ENCODE peak calls at places on chromosome 11, in four cellular contexts. L is K562, Z is transverse colon, G is heart left ventricle. S is an unnamed sample.

GRCh38 chr11:1883342-1884122 is 8.2 kb downstream of the PRR33 start:
- DNase-seq in L (no peak), Z (no peak), G (no peak), S (no peak)

GRCh38 chr11:62138630-62139425 is 15.0 kb downstream of the INCENP start:
- DNase-seq in G (no peak), Z (no peak), L (no peak), S (no peak)

GRCh38 chr11:961921-962320 is 36.3 kb downstream of the AP2A2 start:
- DNase-seq in G (no peak), Z (no peak), L (no peak), S (no peak)

GRCh38 chr11:44737222-44737621 is 10.5 kb downstream of the TSPAN18 start:
- DNase-seq in Z (no peak), G (no peak), L (no peak), S (no peak)

GRCh38 chr11:34395916-34396555 is 38.2 kb upstream of the ABTB2 start:
- DNase-seq in Z (no peak), L (no peak), G (no peak), S (peak)

GRCh38 chr11:1838426-1839131 is at the start of gene TNNI2:
- DNase-seq in L (no peak), G (no peak), Z (no peak), S (no peak)

GRCh38 chr11:41431784-41432183 is 27.7 kb downstream of the LRRC4C start:
- DNase-seq in Z (no peak), G (no peak), L (peak), S (no peak)

GRCh38 chr11:17636721-17637120 is 82.7 kb upstream of the MYOD1 start:
- DNase-seq in L (no peak), G (no peak), Z (no peak), S (no peak)

GRCh38 chr11:16780146-16780545 is 41.7 kb downstream of the C11orf58 start:
- DNase-seq in G (no peak), L (no peak), Z (no peak), S (no peak)

GRCh38 chr11:27496461-27496860 is 10.1 kb downstream of the LIN7C start:
- DNase-seq in Z (no peak), L (no peak), G (no peak), S (no peak)

GRCh38 chr11:14310696-14311095 is 48.3 kb downstream of the RRAS2 start:
- DNase-seq in L (no peak), Z (no peak), G (no peak), S (no peak)

GRCh38 chr11:1206391-1207271 is 16.2 kb upstream of the MUC5B start:
- DNase-seq in L (peak), Z (no peak), G (peak), S (no peak)

GRCh38 chr11:57306156-57306876 is 18.4 kb downstream of the TNKS1BP1 start:
- DNase-seq in Z (no peak), G (no peak), L (no peak), S (no peak)

GRCh38 chr11:75051043-75051442 is 45.6 kb downstream of the OR2AT4 start:
- DNase-seq in G (no peak), Z (no peak), L (no peak), S (no peak)

GRCh38 chr11:121318848-121319834 is 26.6 kb downstream of the SC5D start:
- DNase-seq in G (peak), Z (no peak), L (peak), S (no peak)

GRCh38 chr11:118338637-118339061 is 3.9 kb downstream of the CD3D start:
- DNase-seq in L (peak), Z (peak), G (no peak), S (no peak)

GRCh38 chr11:112625816-112626215 is 335.4 kb upstream of the NCAM1 start:
- DNase-seq in Z (no peak), G (no peak), L (no peak), S (no peak)

GRCh38 chr11:106410902-106411301 is 333.4 kb downstream of the AASDHPPT start:
- DNase-seq in L (no peak), Z (no peak), G (no peak), S (no peak)

GRCh38 chr11:6734616-6735015 is 37.2 kb downstream of the OR2AG2 start:
- DNase-seq in L (no peak), Z (no peak), G (no peak), S (no peak)

GRCh38 chr11:34640050-34640971 is 19.4 kb downstream of the EHF start:
- DNase-seq in L (peak), G (no peak), Z (peak), S (no peak)

GRCh38 chr11:29328961-29329441 is 687.8 kb downstream of the KCNA4 start:
- DNase-seq in G (no peak), L (no peak), Z (no peak), S (no peak)

GRCh38 chr11:79431535-79431934 is 9.3 kb downstream of the TENM4 start:
- DNase-seq in Z (no peak), G (no peak), L (no peak), S (peak)

GRCh38 chr11:134843735-134844134 is 431.7 kb upstream of the B3GAT1 start:
- DNase-seq in G (no peak), Z (no peak), L (no peak), S (no peak)

GRCh38 chr11:9269492-9270030 is 4.4 kb upstream of the DENND5A start:
- DNase-seq in L (no peak), Z (peak), G (no peak), S (no peak)

GRCh38 chr11:73549367-73549766 is 48.5 kb downstream of the FAM168A start:
- DNase-seq in Z (no peak), G (no peak), L (no peak), S (no peak)
- TF ChIP-seq POLR2A in Z (no peak), G (no peak), L (no peak), S (no peak)

DNA sequence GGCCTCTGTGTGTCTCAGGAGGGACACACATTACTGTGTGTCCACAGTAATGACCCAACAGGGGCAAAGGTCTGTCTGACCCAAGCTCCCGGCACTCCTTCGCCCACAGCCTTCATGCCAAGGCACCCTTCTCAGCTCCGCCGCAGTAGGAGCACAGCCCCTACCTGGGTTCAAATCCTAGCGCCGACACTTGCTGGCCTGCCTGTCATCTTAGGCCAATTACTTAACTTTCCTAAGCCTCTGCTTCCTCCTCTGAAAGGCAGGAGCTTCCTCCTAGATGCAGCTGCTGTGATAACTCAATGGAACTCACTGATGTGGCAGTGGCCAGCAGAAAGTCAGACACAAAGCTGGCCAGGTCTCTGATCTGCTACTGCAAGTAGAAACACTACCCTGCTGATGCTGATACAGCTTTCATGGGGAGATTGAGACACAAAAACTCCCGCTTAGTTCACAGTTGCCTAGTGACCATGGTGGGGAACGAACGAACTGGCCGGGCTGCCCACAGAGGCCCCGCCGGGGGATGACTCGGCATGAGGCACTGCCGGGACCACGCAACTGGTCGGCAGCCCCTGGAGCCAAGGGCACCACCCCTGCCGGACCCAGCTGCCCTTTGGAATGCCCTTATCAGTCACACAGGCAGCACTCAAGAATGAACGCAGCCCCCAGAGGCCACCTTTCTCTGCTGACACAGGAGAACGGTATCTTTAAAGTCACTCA is 8.1 kb downstream of the EHD1 start:
- DNase-seq in G (peak), L (peak), Z (peak), S (peak)
- TF ChIP-seq POLR2A in G (no peak), L (no peak), Z (no peak), S (no peak)

GRCh38 chr11:86129775-86130540 is 61.1 kb upstream of the PICALM start:
- DNase-seq in Z (no peak), G (no peak), L (no peak), S (no peak)
- TF ChIP-seq POLR2A in Z (no peak), G (no peak), L (no peak), S (no peak)

DNA sequence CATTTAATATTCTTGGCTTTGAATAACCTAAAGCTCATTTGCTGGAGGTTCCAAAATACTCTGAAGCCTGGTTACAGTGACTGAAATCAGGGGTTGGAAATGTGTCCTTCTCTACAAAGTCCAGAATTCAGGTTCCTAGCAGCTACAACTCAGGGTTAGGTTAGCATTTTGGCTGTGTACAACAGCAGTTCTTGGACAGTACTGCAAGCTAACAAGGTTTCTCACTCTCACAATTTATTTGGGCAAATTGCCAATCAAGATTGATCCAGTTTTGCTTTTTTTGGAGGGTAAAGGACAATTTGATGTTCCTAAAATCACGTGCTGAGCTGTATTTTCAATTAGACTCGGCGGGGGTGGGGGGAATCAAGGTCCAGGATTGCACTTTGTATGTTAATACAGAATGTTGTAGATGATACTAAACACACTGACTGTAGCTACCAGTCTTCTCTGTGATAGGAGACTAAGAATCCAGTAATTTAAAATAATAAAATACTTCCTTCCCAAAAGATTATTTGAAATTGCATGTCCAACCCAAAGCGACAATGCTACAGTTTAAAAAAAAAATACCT is 49.7 kb upstream of the RAPSN start:
- DNase-seq in Z (no peak), G (no peak), L (no peak), S (no peak)
- TF ChIP-seq POLR2A in Z (no peak), G (no peak), L (no peak), S (no peak)

DNA sequence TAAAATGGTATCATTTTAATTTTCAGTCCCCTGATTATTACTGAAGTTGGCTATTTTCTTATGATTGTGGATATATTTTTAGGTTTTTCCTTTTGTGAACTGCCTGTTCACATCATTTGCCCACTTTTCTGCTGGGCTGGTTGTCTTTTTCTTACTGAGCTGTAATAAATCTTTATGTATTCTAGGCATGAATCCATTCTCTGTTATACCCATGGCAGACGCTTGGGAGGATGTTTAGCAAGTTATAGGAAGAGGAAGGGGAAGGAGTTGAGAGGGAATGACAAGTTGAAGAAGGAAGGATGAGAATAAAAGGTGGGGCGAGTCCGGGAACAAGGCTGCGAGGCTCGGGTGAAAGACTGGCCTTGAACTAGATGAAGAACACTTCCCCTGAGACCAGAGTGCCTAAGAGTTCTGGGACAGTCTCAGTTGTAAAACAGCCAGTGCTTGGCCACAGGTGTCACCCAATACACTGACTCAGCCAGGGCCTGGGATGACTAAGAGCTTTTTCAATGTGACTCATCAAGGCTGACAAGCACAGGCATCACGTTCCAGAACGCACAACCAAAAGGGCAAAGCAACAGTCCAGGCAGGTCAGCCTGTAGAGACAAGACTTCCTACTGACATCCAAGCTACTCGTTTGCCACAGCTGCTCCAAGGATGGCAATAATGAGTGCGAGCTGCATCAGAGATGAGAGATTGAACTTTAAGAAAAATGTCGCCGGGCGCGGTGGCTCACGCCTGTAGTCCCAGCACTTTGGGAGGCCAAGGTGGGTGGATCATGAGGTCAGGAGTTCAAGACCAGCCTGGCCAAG is 35.2 kb downstream of the LRFN4 start:
- DNase-seq in G (no peak), Z (peak), L (peak), S (peak)
- TF ChIP-seq POLR2A in G (no peak), Z (no peak), L (peak), S (no peak)

GRCh38 chr11:78151804-78152203 is 12.4 kb upstream of the ALG8 start:
- DNase-seq in G (no peak), Z (no peak), L (no peak), S (no peak)

GRCh38 chr11:78161346-78161745 is 21.9 kb upstream of the ALG8 start:
- DNase-seq in Z (no peak), L (no peak), G (no peak), S (no peak)

GRCh38 chr11:78160557-78160956 is 21.1 kb upstream of the ALG8 start:
- DNase-seq in L (no peak), G (no peak), Z (no peak), S (no peak)

GRCh38 chr11:78158987-78159662 is 19.7 kb upstream of the ALG8 start:
- DNase-seq in L (no peak), Z (no peak), G (no peak), S (no peak)

DNA sequence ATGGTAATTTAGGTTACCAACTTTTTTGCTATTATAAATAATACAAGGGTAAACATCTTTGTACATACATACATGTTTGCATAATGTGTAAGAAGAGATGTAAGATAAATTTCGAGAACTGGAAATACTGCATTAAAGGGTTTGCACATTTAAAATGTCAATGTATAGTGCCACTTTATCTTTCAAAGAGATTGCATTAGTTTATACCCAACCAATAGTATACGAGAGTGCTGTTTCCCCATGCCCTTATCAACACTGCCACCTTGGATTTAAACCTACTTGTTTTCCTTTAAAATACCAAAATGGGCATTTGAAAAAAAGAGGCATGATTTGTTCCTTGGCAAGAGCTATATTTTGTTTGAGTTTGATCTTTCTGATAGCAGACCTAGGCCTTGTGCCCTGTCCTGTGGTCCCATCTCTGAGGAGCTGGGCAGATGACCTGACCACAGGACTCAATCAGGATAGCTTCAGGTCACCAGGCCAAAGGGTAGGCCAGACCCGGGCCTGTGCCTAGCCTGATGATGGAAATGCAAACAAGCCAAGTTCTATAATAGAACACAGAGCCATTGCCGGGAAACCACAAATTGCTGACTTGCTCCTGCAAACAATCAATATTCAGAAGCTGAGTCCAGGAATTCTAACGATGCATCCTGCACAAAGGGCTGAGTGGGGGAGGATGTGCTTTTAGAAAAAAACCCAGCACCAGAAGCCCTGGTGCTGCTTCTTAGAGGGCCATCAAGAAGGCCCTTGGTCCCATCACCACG is 16.8 kb upstream of the ALG8 start:
- DNase-seq in Z (no peak), G (no peak), L (no peak), S (no peak)
- TF ChIP-seq POLR2A in Z (no peak), G (no peak), L (no peak), S (no peak)